ENCODE peak calls at places on chromosomes 7 and 10, in seven cellular contexts. One of them, this sample, is unnamed.

GRCh38 chr7:44846816-44847508 is 925 bp downstream of the H2AZ2 start:
- DNase-seq in foreskin keratinocyte: no peak
- DNase-seq in neural progenitor cell: no peak
- DNase-seq in mucosa of descending colon: no peak
- DNase-seq in fibroblast of lung: no peak
- DNase-seq in GM13977: no peak
- DNase-seq in left ventricle myocardium inferior: no peak
- DNase-seq in this sample: peak

GRCh38 chr10:114624422-114624821 is 33.7 kb downstream of the ABLIM1 start:
- DNase-seq in GM13977: no peak
- DNase-seq in foreskin keratinocyte: no peak
- DNase-seq in fibroblast of lung: no peak
- DNase-seq in mucosa of descending colon: no peak
- DNase-seq in neural progenitor cell: no peak
- DNase-seq in left ventricle myocardium inferior: no peak
- DNase-seq in this sample: no peak

GRCh38 chr10:132806126-132807061 is 20.4 kb upstream of the NKX6-2 start:
- DNase-seq in foreskin keratinocyte: no peak
- DNase-seq in neural progenitor cell: no peak
- DNase-seq in fibroblast of lung: no peak
- DNase-seq in GM13977: no peak
- DNase-seq in left ventricle myocardium inferior: peak
- DNase-seq in mucosa of descending colon: no peak
- DNase-seq in this sample: no peak

GRCh38 chr10:24694086-24694485 is 29.6 kb downstream of the ARHGAP21 start:
- DNase-seq in fibroblast of lung: peak
- DNase-seq in mucosa of descending colon: no peak
- DNase-seq in left ventricle myocardium inferior: no peak
- DNase-seq in foreskin keratinocyte: no peak
- DNase-seq in neural progenitor cell: no peak
- DNase-seq in GM13977: no peak
- DNase-seq in this sample: no peak

GRCh38 chr10:34941471-34942357 is 126.6 kb upstream of the PARD3 start:
- DNase-seq in fibroblast of lung: peak
- DNase-seq in mucosa of descending colon: no peak
- DNase-seq in foreskin keratinocyte: peak
- DNase-seq in left ventricle myocardium inferior: no peak
- DNase-seq in GM13977: no peak
- DNase-seq in neural progenitor cell: no peak
- DNase-seq in this sample: peak

GRCh38 chr7:133853706-133854276 is 273.3 kb upstream of the LRGUK start:
- DNase-seq in left ventricle myocardium inferior: no peak
- DNase-seq in neural progenitor cell: peak
- DNase-seq in foreskin keratinocyte: peak
- DNase-seq in mucosa of descending colon: peak
- DNase-seq in fibroblast of lung: peak
- DNase-seq in GM13977: no peak
- DNase-seq in this sample: peak

GRCh38 chr10:16989826-16990293 is 139.8 kb downstream of the CUBN start:
- DNase-seq in foreskin keratinocyte: no peak
- DNase-seq in left ventricle myocardium inferior: no peak
- DNase-seq in fibroblast of lung: peak
- DNase-seq in GM13977: no peak
- DNase-seq in mucosa of descending colon: no peak
- DNase-seq in neural progenitor cell: no peak
- DNase-seq in this sample: no peak

GRCh38 chr10:124152139-124152780 is 58.9 kb upstream of the CHST15 start:
- DNase-seq in left ventricle myocardium inferior: peak
- DNase-seq in mucosa of descending colon: peak
- DNase-seq in GM13977: no peak
- DNase-seq in neural progenitor cell: no peak
- DNase-seq in foreskin keratinocyte: peak
- DNase-seq in fibroblast of lung: peak
- DNase-seq in this sample: peak

GRCh38 chr10:47077941-47078340 is 166.7 kb downstream of the PTPN20 start:
- DNase-seq in neural progenitor cell: no peak
- DNase-seq in fibroblast of lung: no peak
- DNase-seq in GM13977: no peak
- DNase-seq in left ventricle myocardium inferior: no peak
- DNase-seq in mucosa of descending colon: no peak
- DNase-seq in foreskin keratinocyte: no peak
- DNase-seq in this sample: no peak

GRCh38 chr10:97127507-97127906 is 58.3 kb downstream of the SLIT1 start:
- DNase-seq in neural progenitor cell: no peak
- DNase-seq in GM13977: no peak
- DNase-seq in left ventricle myocardium inferior: no peak
- DNase-seq in mucosa of descending colon: no peak
- DNase-seq in fibroblast of lung: no peak
- DNase-seq in foreskin keratinocyte: no peak
- DNase-seq in this sample: no peak

GRCh38 chr10:70323697-70324340 is 40.0 kb upstream of the NPFFR1 start:
- DNase-seq in foreskin keratinocyte: no peak
- DNase-seq in mucosa of descending colon: no peak
- DNase-seq in GM13977: no peak
- DNase-seq in fibroblast of lung: no peak
- DNase-seq in neural progenitor cell: peak
- DNase-seq in left ventricle myocardium inferior: no peak
- DNase-seq in this sample: no peak
- TF ChIP-seq CTCF in foreskin keratinocyte: no peak
- TF ChIP-seq CTCF in mucosa of descending colon: no peak
- TF ChIP-seq CTCF in GM13977: peak
- TF ChIP-seq CTCF in fibroblast of lung: no peak
- TF ChIP-seq CTCF in neural progenitor cell: no peak
- TF ChIP-seq CTCF in left ventricle myocardium inferior: no peak
- TF ChIP-seq CTCF in this sample: no peak

DNA sequence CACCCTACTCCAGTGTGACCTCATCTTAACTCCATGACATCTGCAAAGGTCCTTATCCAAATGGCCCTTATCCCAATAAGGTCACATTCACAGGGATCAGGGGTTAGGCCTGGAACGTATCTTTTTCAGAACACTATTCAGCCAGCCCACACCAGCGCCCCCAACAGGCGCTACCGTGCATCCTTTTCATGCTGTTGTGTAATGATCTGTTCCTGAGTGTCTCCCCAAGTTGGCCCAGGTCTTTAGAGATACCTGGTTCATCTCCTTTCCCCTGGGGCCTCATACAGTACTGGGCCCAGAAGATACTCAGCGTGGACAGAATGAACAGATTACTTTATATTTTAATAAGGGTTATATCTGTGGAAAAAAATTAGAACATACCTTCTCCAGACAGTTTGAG is 132.6 kb upstream of the ADAM12 start:
- DNase-seq in left ventricle myocardium inferior: no peak
- DNase-seq in mucosa of descending colon: no peak
- DNase-seq in GM13977: no peak
- DNase-seq in fibroblast of lung: no peak
- DNase-seq in foreskin keratinocyte: no peak
- DNase-seq in neural progenitor cell: no peak
- DNase-seq in this sample: no peak
- TF ChIP-seq CTCF in left ventricle myocardium inferior: no peak
- TF ChIP-seq CTCF in mucosa of descending colon: no peak
- TF ChIP-seq CTCF in GM13977: no peak
- TF ChIP-seq CTCF in fibroblast of lung: no peak
- TF ChIP-seq CTCF in foreskin keratinocyte: no peak
- TF ChIP-seq CTCF in neural progenitor cell: no peak
- TF ChIP-seq CTCF in this sample: no peak

GRCh38 chr7:98869374-98870070 is at the start of gene TMEM130:
- DNase-seq in neural progenitor cell: peak
- DNase-seq in mucosa of descending colon: no peak
- DNase-seq in fibroblast of lung: peak
- DNase-seq in foreskin keratinocyte: no peak
- DNase-seq in left ventricle myocardium inferior: no peak
- DNase-seq in GM13977: no peak
- DNase-seq in this sample: no peak

GRCh38 chr7:98870071-98870651 is 347 bp upstream of the TMEM130 start:
- DNase-seq in GM13977: peak
- DNase-seq in fibroblast of lung: peak
- DNase-seq in mucosa of descending colon: no peak
- DNase-seq in neural progenitor cell: peak
- DNase-seq in foreskin keratinocyte: no peak
- DNase-seq in left ventricle myocardium inferior: peak
- DNase-seq in this sample: peak

GRCh38 chr7:98870807-98871491 is 1.1 kb upstream of the TMEM130 start:
- DNase-seq in fibroblast of lung: no peak
- DNase-seq in left ventricle myocardium inferior: no peak
- DNase-seq in foreskin keratinocyte: no peak
- DNase-seq in GM13977: no peak
- DNase-seq in mucosa of descending colon: no peak
- DNase-seq in neural progenitor cell: no peak
- DNase-seq in this sample: no peak

GRCh38 chr7:98874942-98875341 is 3.4 kb upstream of the TRRAP start:
- DNase-seq in neural progenitor cell: no peak
- DNase-seq in GM13977: no peak
- DNase-seq in foreskin keratinocyte: no peak
- DNase-seq in left ventricle myocardium inferior: no peak
- DNase-seq in fibroblast of lung: no peak
- DNase-seq in mucosa of descending colon: no peak
- DNase-seq in this sample: no peak

GRCh38 chr7:98872328-98872924 is 2.6 kb upstream of the TMEM130 start:
- DNase-seq in mucosa of descending colon: peak
- DNase-seq in fibroblast of lung: no peak
- DNase-seq in GM13977: no peak
- DNase-seq in foreskin keratinocyte: no peak
- DNase-seq in neural progenitor cell: peak
- DNase-seq in left ventricle myocardium inferior: no peak
- DNase-seq in this sample: no peak
- TF ChIP-seq CTCF in mucosa of descending colon: no peak
- TF ChIP-seq CTCF in fibroblast of lung: peak
- TF ChIP-seq CTCF in GM13977: peak
- TF ChIP-seq CTCF in foreskin keratinocyte: peak
- TF ChIP-seq CTCF in neural progenitor cell: peak
- TF ChIP-seq CTCF in left ventricle myocardium inferior: no peak
- TF ChIP-seq CTCF in this sample: peak

DNA sequence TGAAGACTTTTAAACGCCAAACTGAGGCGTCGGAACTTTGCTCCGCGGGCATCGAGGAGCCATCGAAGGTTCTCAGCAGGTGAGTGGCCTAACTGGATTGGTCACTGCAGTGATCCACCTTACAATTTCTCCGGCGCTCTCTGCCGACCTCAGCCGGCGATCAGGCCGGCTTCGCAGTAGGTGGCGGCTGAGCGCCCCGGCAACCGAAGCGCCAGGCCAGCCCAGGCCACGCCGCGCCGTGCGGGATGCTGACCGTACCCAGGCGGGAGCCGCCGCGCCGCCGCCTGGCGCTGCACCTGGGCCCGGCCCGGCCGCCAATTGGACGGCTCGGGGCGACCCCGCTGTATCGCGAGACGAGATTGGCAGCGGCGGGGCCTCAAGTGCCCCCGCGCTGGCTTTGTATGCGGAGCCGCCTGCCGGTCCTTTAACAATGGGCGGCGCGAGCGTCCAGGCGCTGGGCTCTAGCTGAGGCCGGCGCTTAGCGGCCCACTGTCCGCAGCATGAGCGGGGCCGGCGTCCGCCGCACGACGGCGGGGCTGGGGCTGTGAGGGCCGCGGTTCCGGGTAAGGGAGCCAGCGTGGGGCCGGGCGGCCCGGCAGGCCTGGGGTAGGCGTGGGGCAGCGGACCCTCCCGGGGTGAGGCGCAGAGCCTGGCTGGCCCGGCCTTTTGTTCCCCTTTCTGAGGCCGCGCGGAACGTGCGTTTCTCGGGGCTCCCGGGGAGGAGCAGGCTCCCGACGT is at the start of gene CCNJ:
- DNase-seq in fibroblast of lung: peak
- DNase-seq in neural progenitor cell: peak
- DNase-seq in GM13977: peak
- DNase-seq in foreskin keratinocyte: peak
- DNase-seq in left ventricle myocardium inferior: peak
- DNase-seq in mucosa of descending colon: peak
- DNase-seq in this sample: peak
- TF ChIP-seq CTCF in fibroblast of lung: peak
- TF ChIP-seq CTCF in neural progenitor cell: no peak
- TF ChIP-seq CTCF in GM13977: peak
- TF ChIP-seq CTCF in foreskin keratinocyte: peak
- TF ChIP-seq CTCF in left ventricle myocardium inferior: peak
- TF ChIP-seq CTCF in mucosa of descending colon: no peak
- TF ChIP-seq CTCF in this sample: peak